ENCODE peak calls at places on chromosome 16, in ten cellular contexts. H, G, Y, L, I, D, N, R, F and Z are unnamed samples.
A peak's percentile ranks its signal among the peaks of the same experiment; 100 is the strongest.

GRCh38 chr16:23134274-23134673 is 15.0 kb downstream of the USP31 start:
- DNase-seq in D (no peak), G (no peak), L (no peak), N (no peak), R (peak; percentile 19), F (no peak), I (no peak), Y (no peak), H (no peak), Z (no peak)

GRCh38 chr16:84643677-84644076 is 4.6 kb upstream of the KLHL36 start:
- DNase-seq in F (no peak), L (no peak), H (peak; percentile 61), N (no peak), I (no peak), D (no peak), G (no peak), R (no peak), Y (no peak), Z (no peak)

GRCh38 chr16:5490499-5490898 is 392.9 kb upstream of the EEF2KMT start:
- DNase-seq in I (peak; percentile 37), D (no peak), F (peak; percentile 85), R (no peak), G (no peak), L (no peak), N (peak; percentile 53), Y (no peak), H (no peak), Z (peak; percentile 45)

GRCh38 chr16:16143038-16143763 is 80.1 kb downstream of the ABCC6 start:
- DNase-seq in I (no peak), G (no peak), L (no peak), Y (no peak), D (no peak), H (no peak), R (no peak), N (no peak), F (peak; percentile 83), Z (peak; percentile 31)

GRCh38 chr16:30948087-30948955 is 547 bp upstream of the ORAI3 start:
- DNase-seq in G (peak; percentile 59), D (peak; percentile 88), N (peak; percentile 93), L (no peak), F (peak; percentile 100), R (peak; percentile 86), I (peak; percentile 91), Y (no peak), H (peak; percentile 94), Z (peak; percentile 91)

GRCh38 chr16:53121666-53122065 is 66.9 kb downstream of the CHD9 start:
- DNase-seq in N (no peak), F (no peak), Y (no peak), H (no peak), L (no peak), D (no peak), I (no peak), G (no peak), R (no peak), Z (no peak)

GRCh38 chr16:70703041-70703834 is 17.4 kb upstream of the MTSS2 start:
- DNase-seq in R (peak; percentile 75), H (no peak), D (no peak), F (peak; percentile 70), N (no peak), Y (no peak), I (no peak), L (no peak), G (no peak), Z (peak; percentile 87)

GRCh38 chr16:67391424-67392300 is 1.6 kb downstream of the TPPP3 start:
- DNase-seq in G (no peak), D (peak; percentile 97), Y (no peak), F (no peak), R (no peak), N (no peak), H (no peak), L (no peak), I (peak; percentile 99), Z (no peak)

GRCh38 chr16:2709588-2709984 is 10.4 kb downstream of the PRSS27 start:
- DNase-seq in F (no peak), G (no peak), R (no peak), I (no peak), D (no peak), N (no peak), Y (no peak), H (no peak), L (no peak), Z (no peak)

GRCh38 chr16:66486773-66487579 is 59.9 kb downstream of the BEAN1 start:
- DNase-seq in F (no peak), H (peak; percentile 43), L (no peak), D (peak; percentile 17), R (peak; percentile 20), I (peak; percentile 31), Y (no peak), G (no peak), N (no peak), Z (peak; percentile 68)

GRCh38 chr16:49454426-49455180 is 81.0 kb downstream of the C16orf78 start:
- DNase-seq in H (no peak), I (no peak), D (no peak), G (no peak), Y (no peak), N (no peak), F (no peak), R (no peak), L (no peak), Z (no peak)

GRCh38 chr16:67389911-67390815 is 3.1 kb downstream of the TPPP3 start:
- DNase-seq in Y (no peak), H (no peak), N (no peak), I (peak; percentile 78), R (no peak), F (no peak), G (no peak), L (no peak), D (peak; percentile 71), Z (no peak)

GRCh38 chr16:2507679-2508064 is 6.1 kb upstream of the ATP6V0C start:
- DNase-seq in D (no peak), L (no peak), G (no peak), F (no peak), N (no peak), Y (no peak), R (no peak), I (no peak), H (no peak), Z (no peak)

GRCh38 chr16:23382279-23382678 is 70.7 kb downstream of the COG7 start:
- DNase-seq in I (no peak), G (no peak), N (no peak), H (no peak), Y (no peak), D (no peak), F (no peak), L (no peak), R (no peak), Z (no peak)

GRCh38 chr16:78673884-78674283 is 574.4 kb downstream of the WWOX start:
- DNase-seq in F (no peak), H (no peak), Y (no peak), D (no peak), G (no peak), N (no peak), R (no peak), L (no peak), I (no peak), Z (no peak)

GRCh38 chr16:46947900-46948547 is 25.4 kb downstream of the DNAJA2 start:
- DNase-seq in R (peak; percentile 23), N (no peak), Y (no peak), I (no peak), D (no peak), H (no peak), G (peak; percentile 55), L (no peak), F (peak; percentile 72), Z (peak; percentile 66)

GRCh38 chr16:13808075-13808474 is 111.9 kb upstream of the ERCC4 start:
- DNase-seq in N (no peak), D (no peak), H (no peak), F (no peak), L (no peak), R (no peak), Y (no peak), G (no peak), I (no peak), Z (no peak)

GRCh38 chr16:2473999-2474876 is 689 bp upstream of the TBC1D24 start:
- DNase-seq in L (no peak), G (peak; percentile 87), Y (peak; percentile 42), I (no peak), D (no peak), R (no peak), H (peak; percentile 46), F (peak; percentile 46), N (no peak), Z (peak; percentile 31)